ENCODE peak calls at places on chromosomes 7 and 10, in six cellular contexts. One of them, this sample, is unnamed.

GRCh38 chr7:3149231-3149960 is 105.7 kb upstream of the CARD11 start:
- DNase-seq in GDM1: no peak
- DNase-seq in HuH-7.5: no peak
- DNase-seq in RWPE1: no peak
- DNase-seq in fibroblast of mammary gland: no peak
- DNase-seq in lower lobe of right lung: no peak
- DNase-seq in this sample: no peak

GRCh38 chr7:158791133-158791532 is 38.2 kb downstream of the ESYT2 start:
- DNase-seq in fibroblast of mammary gland: no peak
- DNase-seq in RWPE1: no peak
- DNase-seq in HuH-7.5: no peak
- DNase-seq in lower lobe of right lung: no peak
- DNase-seq in GDM1: no peak
- DNase-seq in this sample: no peak

GRCh38 chr7:90006988-90007387 is 147.3 kb upstream of the STEAP1 start:
- DNase-seq in HuH-7.5: no peak
- DNase-seq in GDM1: no peak
- DNase-seq in RWPE1: no peak
- DNase-seq in fibroblast of mammary gland: no peak
- DNase-seq in lower lobe of right lung: no peak
- DNase-seq in this sample: no peak

GRCh38 chr7:108452707-108453106 is 3.5 kb downstream of the NRCAM start:
- DNase-seq in HuH-7.5: peak; percentile 33
- DNase-seq in lower lobe of right lung: no peak
- DNase-seq in fibroblast of mammary gland: peak; percentile 63
- DNase-seq in RWPE1: peak; percentile 37
- DNase-seq in GDM1: no peak
- DNase-seq in this sample: no peak

GRCh38 chr7:105315357-105315756 is 73.4 kb downstream of the SRPK2 start:
- DNase-seq in HuH-7.5: no peak
- DNase-seq in lower lobe of right lung: no peak
- DNase-seq in GDM1: no peak
- DNase-seq in RWPE1: no peak
- DNase-seq in fibroblast of mammary gland: peak; percentile 35
- DNase-seq in this sample: no peak

GRCh38 chr7:47600199-47601118 is 18.5 kb upstream of the TNS3 start:
- DNase-seq in HuH-7.5: no peak
- DNase-seq in lower lobe of right lung: no peak
- DNase-seq in GDM1: no peak
- DNase-seq in RWPE1: peak; percentile 76
- DNase-seq in fibroblast of mammary gland: peak; percentile 82
- DNase-seq in this sample: no peak

GRCh38 chr7:151696738-151697514 is 177.2 kb upstream of the RHEB start:
- DNase-seq in HuH-7.5: no peak
- DNase-seq in GDM1: no peak
- DNase-seq in lower lobe of right lung: no peak
- DNase-seq in RWPE1: peak; percentile 78
- DNase-seq in fibroblast of mammary gland: no peak
- DNase-seq in this sample: no peak

GRCh38 chr10:94150541-94151184 is 156.9 kb downstream of the PLCE1 start:
- DNase-seq in HuH-7.5: no peak
- DNase-seq in GDM1: no peak
- DNase-seq in lower lobe of right lung: no peak
- DNase-seq in fibroblast of mammary gland: no peak
- DNase-seq in RWPE1: no peak
- DNase-seq in this sample: no peak

GRCh38 chr10:44958897-44959242 is 732 bp upstream of the RASSF4 start:
- DNase-seq in HuH-7.5: no peak
- DNase-seq in fibroblast of mammary gland: no peak
- DNase-seq in RWPE1: no peak
- DNase-seq in GDM1: no peak
- DNase-seq in lower lobe of right lung: no peak
- DNase-seq in this sample: no peak

GRCh38 chr10:66752714-66753113 is 173.1 kb upstream of the LRRTM3 start:
- DNase-seq in HuH-7.5: no peak
- DNase-seq in lower lobe of right lung: no peak
- DNase-seq in GDM1: no peak
- DNase-seq in RWPE1: no peak
- DNase-seq in fibroblast of mammary gland: peak; percentile 1
- DNase-seq in this sample: no peak